ENCODE peak calls at places on chromosomes 12 and 14, in ten cellular contexts. P is nucleus accumbens; F is RWPE1; V is activated naive CD4-positive, alpha-beta T cell treated with anti-CD3 and anti-CD28 coated beads for 36 hours; Q is stimulated activated CD8-positive, alpha-beta memory T cell treated with anti-CD3 and anti-CD28 coated beads, Interleukin-4, amount 100 ng/mL, for 4 hours; Z is SHP77 treated with DMSO at 0.1 percent for 48 hours; D is tibial nerve; G is NCI-H69; K is dorsolateral prefrontal cortex; U is neural crest cell. E is an unnamed sample.

GRCh38 chr12:94659531-94659930 is 9.2 kb upstream of the TMCC3 start:
- DNase-seq in P (no peak), F (no peak), V (no peak), Q (no peak), Z (no peak), D (no peak), G (no peak), K (no peak), U (no peak), E (no peak)

GRCh38 chr12:4114986-4115385 is 158.6 kb upstream of the CCND2 start:
- DNase-seq in P (no peak), F (no peak), V (peak), Q (no peak), Z (no peak), D (no peak), G (no peak), K (no peak), U (no peak), E (no peak)

GRCh38 chr14:47044841-47045240 is 393.3 kb upstream of the RPL10L start:
- DNase-seq in P (no peak), F (no peak), V (no peak), Q (no peak), Z (peak), D (no peak), G (peak), K (no peak), U (no peak), E (no peak)

GRCh38 chr14:37585101-37585479 is 10.0 kb downstream of the FOXA1 start:
- DNase-seq in P (no peak), F (no peak), V (no peak), Q (no peak), Z (no peak), D (no peak), G (peak), K (no peak), U (no peak), E (no peak)

GRCh38 chr12:13080276-13080675 is 23.2 kb downstream of the GSG1 start:
- DNase-seq in P (no peak), F (no peak), V (no peak), Q (no peak), Z (no peak), D (no peak), G (no peak), K (no peak), U (no peak), E (no peak)

GRCh38 chr12:62720661-62721330 is 214.2 kb downstream of the PPM1H start:
- DNase-seq in P (peak), F (no peak), V (no peak), Q (no peak), Z (peak), D (peak), G (peak), K (no peak), U (no peak), E (no peak)

GRCh38 chr12:63978519-63978918 is 134.0 kb downstream of the SRGAP1 start:
- DNase-seq in P (no peak), F (peak), V (no peak), Q (no peak), Z (no peak), D (no peak), G (peak), K (no peak), U (no peak), E (no peak)

GRCh38 chr12:124463341-124463861 is 104.0 kb downstream of the NCOR2 start:
- DNase-seq in P (peak), F (no peak), V (no peak), Q (no peak), Z (no peak), D (no peak), G (peak), K (no peak), U (no peak), E (no peak)

GRCh38 chr14:103189481-103190470 is 66.5 kb downstream of the TNFAIP2 start:
- DNase-seq in P (no peak), F (no peak), V (no peak), Q (no peak), Z (no peak), D (no peak), G (no peak), K (no peak), U (no peak), E (no peak)

GRCh38 chr14:94313991-94314655 is 9.0 kb downstream of the SERPINA6 start:
- DNase-seq in P (no peak), F (no peak), V (no peak), Q (no peak), Z (no peak), D (no peak), G (no peak), K (no peak), U (no peak), E (no peak)

GRCh38 chr14:50524731-50525510 is 7.4 kb downstream of the MAP4K5 start:
- DNase-seq in P (no peak), F (no peak), V (no peak), Q (no peak), Z (no peak), D (no peak), G (no peak), K (no peak), U (no peak), E (no peak)

GRCh38 chr14:34301107-34301734 is 160.8 kb downstream of the SPTSSA start:
- DNase-seq in P (no peak), F (peak), V (peak), Q (no peak), Z (peak), D (no peak), G (peak), K (no peak), U (peak), E (no peak)

GRCh38 chr14:88492272-88493089 is 62.3 kb downstream of the PTPN21 start:
- DNase-seq in P (peak), F (peak), V (peak), Q (peak), Z (peak), D (peak), G (peak), K (no peak), U (peak), E (peak)

GRCh38 chr12:65602579-65603295 is 221.5 kb upstream of the HMGA2 start:
- DNase-seq in P (peak), F (peak), V (peak), Q (no peak), Z (no peak), D (peak), G (peak), K (peak), U (peak), E (peak)

GRCh38 chr12:115630133-115630532 is 647.4 kb downstream of the MED13L start:
- DNase-seq in P (no peak), F (no peak), V (no peak), Q (no peak), Z (no peak), D (no peak), G (no peak), K (no peak), U (no peak), E (no peak)

GRCh38 chr12:47885012-47885501 is 19.7 kb downstream of the VDR start:
- DNase-seq in P (no peak), F (no peak), V (peak), Q (peak), Z (no peak), D (no peak), G (no peak), K (no peak), U (no peak), E (no peak)

GRCh38 chr12:115384391-115384790 is 700.4 kb upstream of the TBX3 start:
- DNase-seq in P (no peak), F (peak), V (no peak), Q (no peak), Z (no peak), D (no peak), G (no peak), K (no peak), U (no peak), E (no peak)

GRCh38 chr12:6768385-6769002 is 2.3 kb downstream of the PTMS start:
- DNase-seq in P (no peak), F (no peak), V (no peak), Q (no peak), Z (no peak), D (no peak), G (peak), K (no peak), U (no peak), E (no peak)

GRCh38 chr14:65257405-65257804 is 155.1 kb upstream of the MAX start:
- DNase-seq in P (no peak), F (no peak), V (no peak), Q (no peak), Z (no peak), D (no peak), G (no peak), K (no peak), U (no peak), E (no peak)

GRCh38 chr12:28460420-28461130 is 270.3 kb downstream of the CCDC91 start:
- DNase-seq in P (no peak), F (no peak), V (no peak), Q (no peak), Z (no peak), D (no peak), G (no peak), K (no peak), U (no peak), E (no peak)

GRCh38 chr12:33605776-33606175 is 166.2 kb upstream of the SYT10 start:
- DNase-seq in P (no peak), F (peak), V (no peak), Q (no peak), Z (no peak), D (no peak), G (no peak), K (no peak), U (no peak), E (no peak)

GRCh38 chr12:39905152-39905551 is 200.7 kb downstream of the SLC2A13 start:
- DNase-seq in P (no peak), F (no peak), V (no peak), Q (no peak), Z (no peak), D (peak), G (peak), K (peak), U (no peak), E (no peak)

GRCh38 chr14:61472801-61473376 is 151.5 kb downstream of the PRKCH start:
- DNase-seq in P (no peak), F (no peak), V (peak), Q (peak), Z (no peak), D (no peak), G (no peak), K (no peak), U (no peak), E (peak)

GRCh38 chr12:42587564-42588307 is 1.8 kb downstream of the PRICKLE1 start:
- DNase-seq in P (no peak), F (no peak), V (no peak), Q (no peak), Z (peak), D (no peak), G (peak), K (no peak), U (no peak), E (no peak)

GRCh38 chr12:77354766-77355362 is 289.5 kb upstream of the E2F7 start:
- DNase-seq in P (no peak), F (no peak), V (no peak), Q (no peak), Z (no peak), D (no peak), G (no peak), K (no peak), U (no peak), E (no peak)

GRCh38 chr14:81067156-81067555 is 111.7 kb downstream of the TSHR start:
- DNase-seq in P (no peak), F (no peak), V (no peak), Q (no peak), Z (no peak), D (no peak), G (no peak), K (no peak), U (no peak), E (no peak)

GRCh38 chr14:22848391-22849164 is 12.2 kb downstream of the MMP14 start:
- DNase-seq in P (peak), F (peak), V (no peak), Q (no peak), Z (no peak), D (peak), G (peak), K (no peak), U (no peak), E (no peak)

GRCh38 chr12:98385636-98386035 is 129.8 kb upstream of the TMPO start:
- DNase-seq in P (no peak), F (no peak), V (no peak), Q (no peak), Z (no peak), D (no peak), G (peak), K (no peak), U (no peak), E (no peak)

GRCh38 chr14:25150401-25150800 is 100.5 kb upstream of the STXBP6 start:
- DNase-seq in P (no peak), F (no peak), V (no peak), Q (no peak), Z (no peak), D (no peak), G (no peak), K (no peak), U (no peak), E (no peak)

GRCh38 chr12:46608431-46609280 is 217.1 kb downstream of the SLC38A4 start:
- DNase-seq in P (no peak), F (no peak), V (no peak), Q (no peak), Z (no peak), D (no peak), G (no peak), K (no peak), U (no peak), E (no peak)

GRCh38 chr12:52055781-52056711 is 4.8 kb downstream of the NR4A1 start:
- DNase-seq in P (peak), F (no peak), V (no peak), Q (no peak), Z (no peak), D (peak), G (no peak), K (peak), U (no peak), E (no peak)

GRCh38 chr12:129459886-129460285 is 443.9 kb downstream of the TMEM132D start:
- DNase-seq in P (no peak), F (no peak), V (no peak), Q (no peak), Z (no peak), D (no peak), G (no peak), K (no peak), U (no peak), E (no peak)

GRCh38 chr14:64915797-64916196 is 1.5 kb downstream of the CHURC1 start:
- DNase-seq in P (no peak), F (no peak), V (no peak), Q (no peak), Z (no peak), D (no peak), G (no peak), K (no peak), U (no peak), E (no peak)

GRCh38 chr14:99981806-99982205 is 83.4 kb upstream of the EVL start:
- DNase-seq in P (no peak), F (no peak), V (no peak), Q (no peak), Z (no peak), D (no peak), G (no peak), K (no peak), U (no peak), E (no peak)

GRCh38 chr12:123948401-123949117 is 24.1 kb downstream of the CCDC92 start:
- DNase-seq in P (peak), F (no peak), V (no peak), Q (no peak), Z (no peak), D (no peak), G (peak), K (no peak), U (peak), E (no peak)

GRCh38 chr12:67354322-67354721 is 85.2 kb downstream of the CAND1 start:
- DNase-seq in P (no peak), F (no peak), V (no peak), Q (no peak), Z (no peak), D (no peak), G (no peak), K (no peak), U (no peak), E (no peak)

GRCh38 chr12:110785240-110785639 is 42.5 kb upstream of the PPP1CC start:
- DNase-seq in P (no peak), F (no peak), V (no peak), Q (no peak), Z (no peak), D (no peak), G (peak), K (no peak), U (no peak), E (no peak)

GRCh38 chr12:80162177-80162576 is 62.8 kb downstream of the OTOGL start:
- DNase-seq in P (no peak), F (no peak), V (no peak), Q (no peak), Z (no peak), D (no peak), G (no peak), K (no peak), U (no peak), E (no peak)

E was measured in NK-92 treated with Interleukin-12 subunit alpha and Interleukin-12 subunit beta, amount 100 ng/mL, for 24 hours.